ENCODE peak calls at places on chromosomes 12 and 14, in six cellular contexts. C is body of pancreas, Q is transverse colon, L is stomach, G is gastrocnemius medialis, M is A549. D is an unnamed sample. For H3K4me1, the result is how much of the 10 kb centered on the place peaks cover.

GRCh38 chr12:42638011-42638410 is 48.5 kb upstream of the PRICKLE1 start:
- DNase-seq in G (no peak), C (no peak), L (no peak), Q (no peak), M (no peak), D (no peak)

GRCh38 chr12:1533602-1534304 is 60.6 kb downstream of the FBXL14 start:
- DNase-seq in M (no peak), C (no peak), G (no peak), L (no peak), Q (peak), D (no peak)

GRCh38 chr14:105069887-105070759 is 4.9 kb upstream of the GPR132 start:
- DNase-seq in M (no peak), G (no peak), Q (no peak), C (peak), L (no peak), D (no peak)

GRCh38 chr12:115849262-115849943 is 428.1 kb downstream of the MED13L start:
- DNase-seq in Q (no peak), M (no peak), G (peak), C (no peak), L (no peak), D (no peak)

GRCh38 chr14:101118746-101119610 is 215.5 kb upstream of the RTL1 start:
- DNase-seq in M (no peak), L (peak), G (peak), C (no peak), Q (no peak), D (no peak)

GRCh38 chr12:62700091-62700490 is 233.5 kb downstream of the MON2 start:
- DNase-seq in Q (no peak), C (no peak), L (no peak), M (no peak), G (no peak), D (no peak)

GRCh38 chr14:91748049-91748448 is 16.2 kb upstream of the CATSPERB start:
- DNase-seq in Q (no peak), L (no peak), G (no peak), M (no peak), C (no peak), D (no peak)

GRCh38 chr14:93994919-93995682 is 2.0 kb upstream of the CCDC197 start:
- DNase-seq in G (peak), M (peak), L (peak), C (peak), Q (peak), D (no peak)

GRCh38 chr14:43651896-43652295 is 855.2 kb downstream of the FSCB start:
- DNase-seq in C (no peak), G (no peak), L (no peak), M (no peak), Q (no peak), D (no peak)

GRCh38 chr12:26727482-26728204 is 105.4 kb downstream of the ITPR2 start:
- DNase-seq in M (no peak), Q (no peak), L (no peak), C (no peak), G (no peak), D (no peak)

GRCh38 chr12:76946451-76946850 is 67.6 kb upstream of the CSRP2 start:
- DNase-seq in L (no peak), G (no peak), Q (no peak), M (no peak), C (no peak), D (no peak)

GRCh38 chr12:38427442-38427841 is 110.9 kb downstream of the ALG10B start:
- DNase-seq in C (no peak), Q (no peak), G (no peak), L (no peak), M (no peak), D (no peak)

GRCh38 chr14:20415723-20416622 is 2.7 kb upstream of the TEP1 start:
- DNase-seq in L (no peak), C (peak), G (no peak), M (peak), Q (peak), D (no peak)

GRCh38 chr12:24078318-24078765 is 128.9 kb upstream of the SOX5 start:
- DNase-seq in C (no peak), Q (no peak), M (no peak), L (no peak), G (no peak), D (no peak)

GRCh38 chr12:89364058-89364457 is 11.8 kb upstream of the DUSP6 start:
- DNase-seq in M (no peak), C (no peak), G (no peak), Q (no peak), L (no peak), D (no peak)

GRCh38 chr12:85568395-85569103 is 267.7 kb downstream of the RASSF9 start:
- DNase-seq in C (peak), M (no peak), G (no peak), Q (peak), L (no peak), D (no peak)

GRCh38 chr12:4272976-4273650 is 449 bp upstream of the CCND2 start:
- DNase-seq in Q (no peak), M (no peak), C (no peak), G (no peak), L (no peak), D (no peak)
- H3K4me1 ChIP-seq in Q (half or more), M (half or more), C (half or more), G (half or more), L (half or more), D (half or more)

GRCh38 chr12:130752692-130753230 is 36.7 kb upstream of the RIMBP2 start:
- DNase-seq in L (no peak), C (no peak), Q (no peak), M (no peak), G (no peak), D (no peak)
- TF ChIP-seq CTCF in L (no peak), C (no peak), Q (no peak), M (no peak), G (no peak), D (no peak)

GRCh38 chr14:88550078-88550477 is 4.7 kb downstream of the PTPN21 start:
- DNase-seq in L (no peak), M (no peak), C (no peak), Q (no peak), G (no peak), D (no peak)

GRCh38 chr14:88553886-88554457 is 835 bp downstream of the PTPN21 start:
- DNase-seq in M (no peak), C (peak), G (no peak), Q (no peak), L (no peak), D (no peak)

GRCh38 chr14:88551936-88552565 is 2.8 kb downstream of the PTPN21 start:
- DNase-seq in Q (no peak), M (no peak), L (no peak), G (peak), C (no peak), D (no peak)

GRCh38 chr14:88552859-88553258 is 1.9 kb downstream of the PTPN21 start:
- DNase-seq in Q (no peak), C (no peak), M (no peak), G (no peak), L (no peak), D (no peak)

GRCh38 chr14:88551094-88551870 is 3.5 kb downstream of the PTPN21 start:
- DNase-seq in L (peak), Q (peak), C (peak), M (peak), G (peak), D (no peak)
- TF ChIP-seq POLR2A in L (no peak), Q (peak), C (peak), M (no peak), G (peak), D (no peak)

GRCh38 chr14:56005580-56006053 is 112.6 kb upstream of the PELI2 start:
- DNase-seq in C (no peak), M (no peak), L (no peak), G (no peak), Q (no peak), D (no peak)

GRCh38 chr14:56002876-56003625 is 115.2 kb upstream of the PELI2 start:
- DNase-seq in L (no peak), Q (no peak), M (no peak), C (no peak), G (no peak), D (no peak)

GRCh38 chr14:56004807-56005579 is 113.2 kb upstream of the PELI2 start:
- DNase-seq in G (no peak), C (peak), Q (peak), L (peak), M (peak), D (no peak)

GRCh38 chr14:56004323-56004722 is 113.9 kb upstream of the PELI2 start:
- DNase-seq in M (no peak), L (no peak), Q (no peak), G (no peak), C (no peak), D (no peak)

GRCh38 chr14:56008160-56008559 is 110.1 kb upstream of the PELI2 start:
- DNase-seq in C (no peak), L (no peak), G (no peak), Q (no peak), M (no peak), D (no peak)
- H3K4me1 ChIP-seq in C (under half), L (under half), G (under half), Q (under half), M (under half), D (under half)

GRCh38 chr12:121167951-121168350 is 35.3 kb downstream of the P2RX7 start:
- DNase-seq in C (no peak), G (no peak), L (no peak), M (no peak), Q (no peak), D (no peak)
- TF ChIP-seq CTCF in C (no peak), G (no peak), L (no peak), M (no peak), Q (no peak), D (no peak)

DNA sequence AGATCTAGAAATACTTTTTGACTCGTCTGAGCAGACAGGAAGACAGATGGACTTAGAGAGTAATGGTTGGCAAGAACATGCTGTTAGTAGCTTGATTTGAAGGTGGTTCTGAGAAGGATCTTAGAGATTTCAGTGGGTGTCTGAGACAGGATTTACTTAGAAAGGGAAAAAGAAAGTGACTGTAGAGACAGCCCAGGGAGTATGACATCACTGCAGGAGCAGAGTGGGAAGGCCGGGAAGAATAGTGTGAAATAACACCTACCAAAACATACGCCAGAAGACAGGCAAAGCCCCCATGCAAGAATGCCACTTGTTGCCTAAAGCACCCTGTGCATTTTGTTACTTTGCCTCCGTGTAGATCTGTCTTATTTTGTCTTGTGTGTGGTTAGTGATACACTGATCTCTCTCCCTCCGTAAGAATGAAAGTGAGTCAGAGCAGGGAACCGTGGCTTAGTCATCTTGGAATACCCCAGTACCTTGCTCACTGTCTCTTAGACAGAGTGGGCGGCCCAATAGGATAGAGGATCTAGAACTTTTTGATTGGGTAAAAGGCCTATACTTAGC is 161.3 kb upstream of the IFNG-AS1 start:
- DNase-seq in C (peak), G (peak), L (no peak), Q (peak), M (peak), D (no peak)
- TF ChIP-seq POLR2A in C (no peak), G (no peak), L (no peak), Q (no peak), M (no peak), D (no peak)

GRCh38 chr14:103531421-103532215 is 2.6 kb downstream of the TRMT61A start:
- DNase-seq in Q (no peak), L (no peak), M (no peak), C (no peak), G (no peak), D (no peak)
- H3K4me1 ChIP-seq in Q (half or more), L (half or more), M (under half), C (under half), G (under half), D (under half)

GRCh38 chr12:131755305-131756113 is 44.6 kb downstream of the SFSWAP start:
- DNase-seq in L (no peak), G (no peak), M (peak), Q (no peak), C (no peak), D (no peak)
- TF ChIP-seq CTCF in L (no peak), G (no peak), M (no peak), Q (no peak), C (no peak), D (no peak)

D was measured in esophagus squamous epithelium.